ENCODE peak calls at places on chromosome 2, in four cellular contexts. K is activated CD8-positive, alpha-beta T cell treated with anti-CD3 and anti-CD28 coated beads for 36 hours; F is B cell; X is activated T-cell treated with anti-CD3 and anti-CD28 coated beads, Interleukin-2, amount 50 U/mL, for 72 hours. W is an unnamed sample.

GRCh38 chr2:98736464-98736889 is 5.5 kb upstream of the MGAT4A start:
- ATAC-seq in K (peak), F (no peak), X (peak), W (no peak)

GRCh38 chr2:160387558-160388262 is 105.9 kb downstream of the RBMS1 start:
- ATAC-seq in K (peak), F (no peak), X (no peak), W (peak)

GRCh38 chr2:40144022-40144421 is 307.9 kb downstream of the SLC8A1 start:
- ATAC-seq in K (no peak), F (no peak), X (no peak), W (no peak)

GRCh38 chr2:114922076-114922475 is 479.6 kb downstream of the DPP10 start:
- ATAC-seq in K (no peak), F (no peak), X (no peak), W (no peak)

GRCh38 chr2:134683561-134684112 is 35.2 kb downstream of the TMEM163 start:
- ATAC-seq in K (peak), F (no peak), X (peak), W (no peak)

GRCh38 chr2:230957756-230958391 is 32.8 kb upstream of the GPR55 start:
- ATAC-seq in K (no peak), F (no peak), X (peak), W (no peak)

GRCh38 chr2:38376346-38376682 is 759 bp downstream of the ATL2 start:
- ATAC-seq in K (peak), F (peak), X (peak), W (peak)

GRCh38 chr2:200862532-200863000 is 1.9 kb downstream of the CLK1 start:
- ATAC-seq in K (peak), F (no peak), X (peak), W (no peak)

GRCh38 chr2:241882090-241882625 is 12.6 kb downstream of the RTP5 start:
- ATAC-seq in K (peak), F (peak), X (peak), W (peak)

GRCh38 chr2:108552566-108552965 is 18.3 kb downstream of the LIMS1 start:
- ATAC-seq in K (no peak), F (no peak), X (no peak), W (no peak)

GRCh38 chr2:45816273-45816672 is 164.8 kb downstream of the PRKCE start:
- ATAC-seq in K (no peak), F (no peak), X (no peak), W (peak)

W was measured in gastroesophageal sphincter.